ENCODE peak calls at places on chromosome 4, in nine cellular contexts. S is A549, E is K562, G is ovary, D is tibial nerve, W is transverse colon, J is upper lobe of left lung, B is HepG2, Q is suprapubic skin. Z is an unnamed sample.

GRCh38 chr4:73776363-73776762 is 36.0 kb downstream of the CXCL8 start:
- DNase-seq in B (peak; percentile 16), D (peak; percentile 50), J (peak; percentile 29), G (peak; percentile 37), S (peak; percentile 18), Q (no peak), W (no peak), E (peak; percentile 17), Z (no peak)

GRCh38 chr4:4922441-4922840 is 63.0 kb downstream of the MSX1 start:
- DNase-seq in J (no peak), G (no peak), S (no peak), E (no peak), W (no peak), D (no peak), Q (no peak), B (no peak), Z (no peak)

GRCh38 chr4:6475492-6476020 is 3.1 kb upstream of the PPP2R2C start:
- DNase-seq in B (no peak), G (peak; percentile 1), S (no peak), W (no peak), E (no peak), D (no peak), Q (peak; percentile 60), J (no peak), Z (peak; percentile 88)

GRCh38 chr4:55517526-55518229 is 29.0 kb downstream of the CLOCK start:
- DNase-seq in E (no peak), G (no peak), W (no peak), S (no peak), D (no peak), Q (no peak), B (no peak), J (no peak), Z (no peak)

GRCh38 chr4:127782025-127782274 is 172 bp upstream of the HSPA4L start:
- DNase-seq in E (peak; percentile 93), W (peak; percentile 87), S (peak; percentile 85), J (peak; percentile 81), B (no peak), Q (no peak), G (no peak), D (peak; percentile 61), Z (no peak)

GRCh38 chr4:173211838-173212237 is 43.2 kb downstream of the GALNT7 start:
- DNase-seq in E (peak; percentile 46), J (no peak), D (no peak), G (no peak), S (peak; percentile 58), Q (no peak), B (no peak), W (no peak), Z (no peak)

GRCh38 chr4:156596026-156596425 is 375.6 kb downstream of the PDGFC start:
- DNase-seq in D (no peak), J (no peak), G (no peak), Q (no peak), B (no peak), S (no peak), W (no peak), E (no peak), Z (no peak)

GRCh38 chr4:144291164-144291563 is 150.6 kb upstream of the GYPA start:
- DNase-seq in D (no peak), B (no peak), W (no peak), S (no peak), E (no peak), Q (no peak), J (no peak), G (no peak), Z (no peak)

GRCh38 chr4:165325732-165326512 is 1.5 kb upstream of the MSMO1 start:
- DNase-seq in W (no peak), G (peak; percentile 32), E (peak; percentile 28), Q (no peak), D (no peak), S (peak; percentile 18), B (peak; percentile 49), J (peak; percentile 65), Z (no peak)

GRCh38 chr4:176879370-176880116 is 86.8 kb upstream of the VEGFC start:
- DNase-seq in S (peak; percentile 12), J (no peak), W (no peak), B (no peak), Q (no peak), G (no peak), D (no peak), E (no peak), Z (no peak)

GRCh38 chr4:113845138-113845537 is 83.6 kb upstream of the CAMK2D start:
- DNase-seq in Q (no peak), W (no peak), D (no peak), E (no peak), G (no peak), B (no peak), J (no peak), S (no peak), Z (no peak)

GRCh38 chr4:41050116-41050515 is 164.2 kb downstream of the APBB2 start:
- DNase-seq in D (no peak), E (no peak), Q (no peak), J (no peak), W (no peak), B (no peak), G (no peak), S (no peak), Z (no peak)

DNA sequence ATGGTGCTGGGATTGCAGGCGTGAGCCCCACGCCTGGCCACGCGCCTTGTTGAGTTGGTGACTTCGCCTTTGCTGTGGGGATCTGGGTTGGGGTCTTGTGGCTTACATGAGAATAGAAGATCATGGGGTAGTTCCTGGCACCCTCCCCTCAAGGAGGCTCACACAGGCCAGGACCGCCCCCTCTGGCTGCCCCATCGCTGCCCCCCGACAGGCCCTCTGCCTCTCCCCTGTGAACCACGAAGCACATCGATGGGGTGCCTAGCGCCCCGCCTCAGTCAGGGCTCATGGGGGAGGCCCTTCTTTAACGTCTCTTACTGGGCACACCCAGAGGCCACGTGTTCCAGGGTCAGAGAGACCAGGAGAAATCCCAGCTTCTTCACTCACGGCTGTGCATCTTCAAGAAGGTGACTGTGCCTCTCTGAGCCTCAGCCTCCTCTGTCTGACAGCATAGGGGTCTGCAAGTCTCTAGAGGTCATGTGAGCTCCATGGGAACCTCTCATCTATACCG is 23.6 kb upstream of the SPON2 start:
- DNase-seq in Q (no peak), E (no peak), S (no peak), D (peak; percentile 8), G (no peak), B (no peak), J (no peak), W (no peak), Z (no peak)
- TF ChIP-seq EP300 in Q (no peak), E (no peak), S (no peak), D (no peak), G (no peak), B (no peak), J (no peak), W (no peak), Z (no peak)

DNA sequence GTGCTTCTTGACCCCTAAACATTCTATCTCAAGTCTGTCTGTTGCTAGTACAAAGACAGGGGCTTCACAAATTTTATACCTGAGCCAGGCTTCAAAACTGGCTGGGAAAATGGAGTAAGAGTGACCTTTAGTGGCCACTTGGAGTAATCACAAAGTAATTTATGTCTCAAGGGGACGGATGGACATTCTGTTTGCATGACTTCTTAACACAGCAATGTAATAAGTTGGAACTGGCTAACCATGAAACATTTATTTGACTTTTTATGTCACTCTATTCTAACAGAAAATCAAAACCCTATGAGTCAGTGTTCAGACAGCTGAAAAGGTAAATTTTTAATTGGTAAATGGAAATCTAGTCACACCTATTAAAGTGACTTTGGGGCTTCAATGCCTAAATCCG is 600.6 kb downstream of the ANKRD50 start:
- DNase-seq in Q (no peak), J (no peak), E (peak; percentile 8), S (peak; percentile 53), W (no peak), G (peak; percentile 30), D (no peak), B (peak; percentile 55), Z (no peak)
- TF ChIP-seq EP300 in Q (no peak), J (no peak), E (no peak), S (no peak), W (no peak), G (no peak), D (no peak), B (no peak), Z (no peak)

GRCh38 chr4:53555111-53555510 is 36.2 kb downstream of the LNX1 start:
- DNase-seq in Q (no peak), S (no peak), E (no peak), G (no peak), D (no peak), J (no peak), B (no peak), W (no peak), Z (no peak)

GRCh38 chr4:53552711-53553110 is 38.6 kb downstream of the LNX1 start:
- DNase-seq in J (no peak), D (no peak), G (no peak), Q (no peak), W (no peak), S (no peak), E (no peak), B (no peak), Z (no peak)

GRCh38 chr4:53551281-53551864 is 39.9 kb downstream of the LNX1 start:
- DNase-seq in G (no peak), Q (no peak), W (no peak), J (no peak), S (no peak), B (no peak), D (no peak), E (no peak), Z (no peak)

GRCh38 chr4:53551963-53552362 is 39.3 kb downstream of the LNX1 start:
- DNase-seq in B (no peak), S (no peak), G (no peak), Q (no peak), D (no peak), J (no peak), W (no peak), E (no peak), Z (no peak)

GRCh38 chr4:53553486-53554210 is 37.6 kb downstream of the LNX1 start:
- DNase-seq in G (no peak), B (no peak), E (peak; percentile 16), S (no peak), Q (no peak), D (no peak), J (no peak), W (no peak), Z (no peak)
- TF ChIP-seq EP300 in G (no peak), B (no peak), E (no peak), S (no peak), Q (no peak), D (no peak), J (no peak), W (no peak), Z (no peak)

GRCh38 chr4:81427605-81427922 is 44.1 kb downstream of the RASGEF1B start:
- DNase-seq in J (no peak), Q (no peak), G (no peak), D (no peak), E (no peak), B (no peak), W (no peak), S (no peak), Z (no peak)

GRCh38 chr4:81428002-81428401 is 43.7 kb downstream of the RASGEF1B start:
- DNase-seq in W (no peak), G (no peak), J (no peak), B (no peak), S (no peak), Q (no peak), E (no peak), D (no peak), Z (no peak)

GRCh38 chr4:81425087-81425486 is 46.6 kb downstream of the RASGEF1B start:
- DNase-seq in J (no peak), S (no peak), E (no peak), Q (no peak), D (no peak), B (no peak), G (no peak), W (no peak), Z (no peak)

GRCh38 chr4:81429031-81429430 is 42.7 kb downstream of the RASGEF1B start:
- DNase-seq in Q (no peak), B (no peak), W (no peak), J (no peak), E (no peak), G (no peak), D (no peak), S (no peak), Z (no peak)

GRCh38 chr4:81426770-81427604 is 44.7 kb downstream of the RASGEF1B start:
- DNase-seq in G (no peak), S (no peak), D (no peak), W (no peak), B (no peak), J (no peak), E (no peak), Q (no peak), Z (no peak)
- TF ChIP-seq EP300 in G (no peak), S (no peak), D (no peak), W (no peak), B (no peak), J (no peak), E (no peak), Q (no peak), Z (no peak)